ENCODE peak calls at places on chromosomes 3 and 15, in nine cellular contexts. One of them, this sample, is unnamed.

GRCh38 chr3:2896281-2896967 is 213.8 kb downstream of the IL5RA start:
- DNase-seq in substantia nigra: no peak
- DNase-seq in HEK293T: no peak
- DNase-seq in stimulated activated CD4-positive, alpha-beta T cell treated with anti-CD3 and anti-CD28 coated beads, Interleukin-15, amount 100 ng/mL, for 1 hour: no peak
- DNase-seq in uterus: no peak
- DNase-seq in ACHN: no peak
- DNase-seq in activated T-helper 1 cell treated with Interleukin-2 at 50 U/mL for 16 hours: no peak
- DNase-seq in T-helper 1 cell: no peak
- DNase-seq in H4: no peak
- DNase-seq in this sample: no peak

GRCh38 chr3:145807990-145808389 is 353.0 kb downstream of the PLOD2 start:
- DNase-seq in substantia nigra: no peak
- DNase-seq in HEK293T: peak
- DNase-seq in stimulated activated CD4-positive, alpha-beta T cell treated with anti-CD3 and anti-CD28 coated beads, Interleukin-15, amount 100 ng/mL, for 1 hour: no peak
- DNase-seq in uterus: no peak
- DNase-seq in ACHN: peak
- DNase-seq in activated T-helper 1 cell treated with Interleukin-2 at 50 U/mL for 16 hours: no peak
- DNase-seq in T-helper 1 cell: no peak
- DNase-seq in H4: peak
- DNase-seq in this sample: no peak

GRCh38 chr3:124451655-124452317 is 278.5 kb upstream of the UMPS start:
- DNase-seq in substantia nigra: no peak
- DNase-seq in HEK293T: no peak
- DNase-seq in stimulated activated CD4-positive, alpha-beta T cell treated with anti-CD3 and anti-CD28 coated beads, Interleukin-15, amount 100 ng/mL, for 1 hour: no peak
- DNase-seq in uterus: no peak
- DNase-seq in ACHN: no peak
- DNase-seq in activated T-helper 1 cell treated with Interleukin-2 at 50 U/mL for 16 hours: no peak
- DNase-seq in T-helper 1 cell: no peak
- DNase-seq in H4: no peak
- DNase-seq in this sample: no peak

GRCh38 chr15:66841953-66842681 is 140.1 kb downstream of the SMAD6 start:
- DNase-seq in substantia nigra: peak
- DNase-seq in HEK293T: peak
- DNase-seq in stimulated activated CD4-positive, alpha-beta T cell treated with anti-CD3 and anti-CD28 coated beads, Interleukin-15, amount 100 ng/mL, for 1 hour: no peak
- DNase-seq in uterus: peak
- DNase-seq in ACHN: peak
- DNase-seq in activated T-helper 1 cell treated with Interleukin-2 at 50 U/mL for 16 hours: no peak
- DNase-seq in T-helper 1 cell: no peak
- DNase-seq in H4: peak
- DNase-seq in this sample: peak

GRCh38 chr3:5210926-5211325 is 23.4 kb downstream of the EDEM1 start:
- DNase-seq in substantia nigra: no peak
- DNase-seq in HEK293T: no peak
- DNase-seq in stimulated activated CD4-positive, alpha-beta T cell treated with anti-CD3 and anti-CD28 coated beads, Interleukin-15, amount 100 ng/mL, for 1 hour: no peak
- DNase-seq in uterus: no peak
- DNase-seq in ACHN: no peak
- DNase-seq in activated T-helper 1 cell treated with Interleukin-2 at 50 U/mL for 16 hours: no peak
- DNase-seq in T-helper 1 cell: no peak
- DNase-seq in H4: no peak
- DNase-seq in this sample: no peak

GRCh38 chr15:71296032-71296686 is 180.9 kb downstream of the THSD4 start:
- DNase-seq in substantia nigra: no peak
- DNase-seq in HEK293T: no peak
- DNase-seq in stimulated activated CD4-positive, alpha-beta T cell treated with anti-CD3 and anti-CD28 coated beads, Interleukin-15, amount 100 ng/mL, for 1 hour: no peak
- DNase-seq in uterus: no peak
- DNase-seq in ACHN: peak
- DNase-seq in activated T-helper 1 cell treated with Interleukin-2 at 50 U/mL for 16 hours: no peak
- DNase-seq in T-helper 1 cell: no peak
- DNase-seq in H4: peak
- DNase-seq in this sample: peak

GRCh38 chr3:49256152-49256551 is 20.9 kb downstream of the C3orf62 start:
- DNase-seq in substantia nigra: no peak
- DNase-seq in HEK293T: no peak
- DNase-seq in stimulated activated CD4-positive, alpha-beta T cell treated with anti-CD3 and anti-CD28 coated beads, Interleukin-15, amount 100 ng/mL, for 1 hour: no peak
- DNase-seq in uterus: no peak
- DNase-seq in ACHN: no peak
- DNase-seq in activated T-helper 1 cell treated with Interleukin-2 at 50 U/mL for 16 hours: no peak
- DNase-seq in T-helper 1 cell: no peak
- DNase-seq in H4: no peak
- DNase-seq in this sample: no peak

GRCh38 chr3:33911525-33912322 is 113.3 kb downstream of the PDCD6IP start:
- DNase-seq in substantia nigra: no peak
- DNase-seq in HEK293T: no peak
- DNase-seq in stimulated activated CD4-positive, alpha-beta T cell treated with anti-CD3 and anti-CD28 coated beads, Interleukin-15, amount 100 ng/mL, for 1 hour: no peak
- DNase-seq in uterus: no peak
- DNase-seq in ACHN: peak
- DNase-seq in activated T-helper 1 cell treated with Interleukin-2 at 50 U/mL for 16 hours: no peak
- DNase-seq in T-helper 1 cell: no peak
- DNase-seq in H4: no peak
- DNase-seq in this sample: peak

GRCh38 chr3:134694445-134694844 is 43.6 kb upstream of the KY start:
- DNase-seq in substantia nigra: no peak
- DNase-seq in HEK293T: no peak
- DNase-seq in stimulated activated CD4-positive, alpha-beta T cell treated with anti-CD3 and anti-CD28 coated beads, Interleukin-15, amount 100 ng/mL, for 1 hour: no peak
- DNase-seq in uterus: no peak
- DNase-seq in ACHN: no peak
- DNase-seq in activated T-helper 1 cell treated with Interleukin-2 at 50 U/mL for 16 hours: no peak
- DNase-seq in T-helper 1 cell: no peak
- DNase-seq in H4: no peak
- DNase-seq in this sample: no peak

GRCh38 chr15:41493205-41493901 is at the start of gene ITPKA:
- DNase-seq in substantia nigra: peak
- DNase-seq in HEK293T: peak
- DNase-seq in stimulated activated CD4-positive, alpha-beta T cell treated with anti-CD3 and anti-CD28 coated beads, Interleukin-15, amount 100 ng/mL, for 1 hour: peak
- DNase-seq in uterus: peak
- DNase-seq in ACHN: peak
- DNase-seq in activated T-helper 1 cell treated with Interleukin-2 at 50 U/mL for 16 hours: peak
- DNase-seq in T-helper 1 cell: peak
- DNase-seq in H4: peak
- DNase-seq in this sample: peak

GRCh38 chr3:122742234-122742633 is 51.4 kb downstream of the HSPBAP1 start:
- DNase-seq in substantia nigra: no peak
- DNase-seq in HEK293T: no peak
- DNase-seq in stimulated activated CD4-positive, alpha-beta T cell treated with anti-CD3 and anti-CD28 coated beads, Interleukin-15, amount 100 ng/mL, for 1 hour: no peak
- DNase-seq in uterus: no peak
- DNase-seq in ACHN: no peak
- DNase-seq in activated T-helper 1 cell treated with Interleukin-2 at 50 U/mL for 16 hours: no peak
- DNase-seq in T-helper 1 cell: no peak
- DNase-seq in H4: no peak
- DNase-seq in this sample: no peak